ENCODE peak calls at places on chromosomes 16 and 17, in four cellular contexts. B is HCT116, S is H1, T is K562. L is an unnamed sample.

GRCh38 chr17:78748730-78749317 is 33.2 kb downstream of the CYTH1 start:
- DNase-seq in T (no peak), B (no peak), S (no peak), L (no peak)

GRCh38 chr16:55508941-55509920 is at the start of gene LPCAT2:
- DNase-seq in S (peak; percentile 98), T (peak; percentile 95), B (peak; percentile 71), L (peak; percentile 96)

GRCh38 chr16:68664297-68664696 is 19.2 kb downstream of the CDH3 start:
- DNase-seq in B (no peak), S (no peak), T (no peak), L (no peak)

GRCh38 chr17:5065227-5065744 is 13.0 kb upstream of the ZFP3 start:
- DNase-seq in B (no peak), S (no peak), T (no peak), L (no peak)

GRCh38 chr17:3888343-3889171 is 4.3 kb downstream of the CAMKK1 start:
- DNase-seq in B (peak; percentile 72), T (peak; percentile 82), S (peak; percentile 70), L (peak; percentile 87)

GRCh38 chr16:48292452-48292851 is 45.1 kb upstream of the ABCC11 start:
- DNase-seq in B (no peak), S (no peak), T (no peak), L (no peak)

GRCh38 chr17:72812823-72813222 is 279.7 kb downstream of the SLC39A11 start:
- DNase-seq in S (no peak), T (no peak), B (peak; percentile 51), L (no peak)

GRCh38 chr17:63704259-63704576 is 4.3 kb upstream of the LIMD2 start:
- DNase-seq in S (no peak), T (no peak), B (no peak), L (no peak)

GRCh38 chr17:76150712-76151622 is 9.9 kb upstream of the FOXJ1 start:
- DNase-seq in T (no peak), B (no peak), S (no peak), L (no peak)
- H3K27ac ChIP-seq in T (no peak overlapping the region), B (no peak overlapping the region), S (no peak overlapping the region), L (no peak overlapping the region)

GRCh38 chr16:30417447-30418349 is 10.3 kb downstream of the ZNF771 start:
- DNase-seq in T (peak; percentile 30), S (peak; percentile 86), B (peak; percentile 91), L (peak; percentile 97)
- H3K79me2 ChIP-seq in T (peaks cover 17% of the 10 kb centered on the region), S (no peaks in the 10 kb centered on the region), B (peaks cover 20% of the 10 kb centered on the region), L (no peaks in the 10 kb centered on the region)

DNA sequence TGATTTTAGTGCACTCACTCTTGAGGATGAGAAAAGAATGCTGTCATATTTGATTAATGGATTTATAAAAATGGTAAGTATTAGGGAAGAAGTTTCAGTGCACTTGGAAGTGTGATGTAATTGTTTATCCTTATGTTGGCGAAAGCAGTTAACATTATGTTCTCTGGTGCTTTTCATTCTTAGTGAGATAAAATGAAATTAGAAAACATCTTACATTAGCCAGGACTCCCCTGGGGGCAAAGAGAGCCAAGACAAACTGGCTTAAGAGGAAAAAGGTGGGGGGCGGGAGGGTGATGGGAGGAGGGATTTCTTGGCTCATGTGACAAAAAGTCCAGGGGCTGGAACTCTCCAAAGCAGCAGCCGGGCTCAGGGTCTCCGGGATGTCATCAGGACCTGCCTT is 73.2 kb downstream of the KNOP1 start:
- DNase-seq in S (no peak), T (no peak), B (no peak), L (no peak)
- TF ChIP-seq POLR2AphosphoS5 in S (no peak), T (no peak), B (no peak), L (no peak)

DNA sequence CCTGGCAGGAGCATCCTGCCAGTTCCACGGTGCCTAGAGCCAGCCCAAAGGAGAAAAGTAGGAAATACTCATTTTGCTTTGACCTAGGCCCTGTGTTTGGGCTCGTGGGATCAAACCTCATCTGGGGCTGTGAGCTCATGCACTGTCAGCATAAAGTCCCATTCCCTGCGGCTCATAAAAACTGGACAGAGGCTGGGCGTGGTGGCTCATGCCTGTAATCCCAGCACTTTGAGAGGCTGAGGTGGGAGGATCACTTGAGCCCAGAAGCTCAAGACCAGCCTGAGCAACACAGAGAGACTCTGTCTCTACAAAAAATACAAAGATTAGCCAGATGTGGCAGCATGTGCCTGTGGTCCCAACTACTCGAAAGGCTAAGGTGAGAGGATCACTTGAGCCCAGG is 17.9 kb downstream of the ATP6V0D1 start:
- DNase-seq in T (no peak), S (no peak), B (no peak), L (no peak)
- H3K27ac ChIP-seq in T (no peak overlapping the region), S (no peak overlapping the region), B (no peak overlapping the region), L (no peak overlapping the region)

GRCh38 chr17:81686614-81687013 is 2.8 kb downstream of the HGS start:
- DNase-seq in B (no peak), S (no peak), T (no peak), L (no peak)
- H3K79me2 ChIP-seq in B (peaks cover 88% of the 10 kb centered on the region), S (peaks cover 37% of the 10 kb centered on the region), T (peaks cover 54% of the 10 kb centered on the region), L (peaks cover 38% of the 10 kb centered on the region)

DNA sequence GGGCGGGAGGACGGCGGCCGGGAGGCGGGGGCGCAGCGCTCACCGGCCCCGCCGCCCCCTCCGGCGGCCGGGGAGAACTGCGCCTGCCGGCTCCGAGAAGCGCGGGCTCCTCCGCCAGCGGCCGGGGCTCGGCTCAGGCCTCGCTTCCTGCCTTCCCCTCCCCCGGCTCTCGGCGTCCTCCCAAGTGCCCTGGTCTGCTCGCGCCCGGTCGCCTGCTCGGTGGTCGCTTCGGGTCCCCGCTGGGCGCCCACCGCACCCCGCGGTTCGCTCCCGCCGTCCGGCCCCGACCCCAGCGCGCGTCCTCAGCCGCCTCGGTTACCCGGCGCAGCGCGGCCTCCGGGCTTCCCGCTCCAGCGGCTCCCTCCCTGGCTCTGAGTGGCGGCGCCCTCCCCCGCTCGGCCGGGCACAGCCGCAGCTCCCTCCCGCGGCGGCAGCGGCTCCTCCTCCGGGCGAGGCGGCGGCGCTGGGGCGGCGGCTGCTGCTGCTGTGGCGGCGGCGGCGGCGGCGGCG is 294 bp downstream of the UBTF start:
- DNase-seq in S (peak; percentile 75), B (no peak), T (peak; percentile 76), L (peak; percentile 80)
- TF ChIP-seq POLR2AphosphoS5 in S (no peak), B (no peak), T (no peak), L (no peak)

GRCh38 chr17:75512946-75513666 is 2.2 kb downstream of the CASKIN2 start:
- DNase-seq in T (no peak), S (no peak), B (no peak), L (no peak)
- H3K27ac ChIP-seq in T (no peak overlapping the region), S (no peak overlapping the region), B (no peak overlapping the region), L (no peak overlapping the region)

GRCh38 chr16:87466975-87467501 is 25.8 kb downstream of the ZCCHC14 start:
- DNase-seq in T (no peak), S (no peak), B (no peak), L (no peak)

GRCh38 chr16:87464691-87465300 is 28.0 kb downstream of the ZCCHC14 start:
- DNase-seq in T (peak; percentile 57), B (no peak), S (no peak), L (no peak)

GRCh38 chr16:87463722-87464690 is 28.8 kb downstream of the ZCCHC14 start:
- DNase-seq in B (no peak), S (no peak), T (no peak), L (no peak)

GRCh38 chr16:87468550-87468949 is 24.3 kb downstream of the ZCCHC14 start:
- DNase-seq in T (no peak), S (no peak), B (no peak), L (no peak)

DNA sequence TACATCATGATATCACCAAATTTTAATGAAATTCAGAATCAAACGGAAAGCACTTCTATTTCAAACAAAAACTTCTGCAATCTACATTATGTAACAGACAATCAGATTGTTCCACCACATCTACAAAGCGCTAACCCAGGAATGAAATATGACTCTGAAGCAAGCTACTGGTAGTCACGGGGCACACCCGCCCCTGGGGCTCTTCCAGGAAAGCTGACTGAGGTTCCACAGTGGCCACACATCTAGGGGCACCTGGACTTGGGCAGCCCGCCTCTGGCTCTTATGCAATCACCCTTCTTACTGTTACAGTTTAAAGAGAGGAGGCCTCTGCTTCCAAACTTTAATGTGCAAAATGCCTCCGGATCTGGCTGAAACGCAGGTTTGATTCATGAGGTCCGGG is 27.5 kb downstream of the ZCCHC14 start:
- DNase-seq in B (no peak), T (peak; percentile 39), S (no peak), L (no peak)
- H3K79me2 ChIP-seq in B (peaks cover 33% of the 10 kb centered on the region), T (peaks cover 10% of the 10 kb centered on the region), S (peaks cover 59% of the 10 kb centered on the region), L (peaks cover 82% of the 10 kb centered on the region)

GRCh38 chr16:19393226-19394074 is 24.2 kb upstream of the TMC5 start:
- DNase-seq in S (no peak), B (peak; percentile 89), T (no peak), L (no peak)

GRCh38 chr16:19392352-19392751 is 25.3 kb upstream of the TMC5 start:
- DNase-seq in S (no peak), B (no peak), T (no peak), L (no peak)

GRCh38 chr16:19400709-19401108 is 17.0 kb upstream of the TMC5 start:
- DNase-seq in B (no peak), T (no peak), S (peak; percentile 55), L (peak; percentile 48)

GRCh38 chr16:19396555-19397011 is 21.1 kb upstream of the TMC5 start:
- DNase-seq in S (no peak), T (no peak), B (no peak), L (no peak)
- TF ChIP-seq POLR2AphosphoS5 in S (no peak), T (no peak), B (no peak), L (no peak)

DNA sequence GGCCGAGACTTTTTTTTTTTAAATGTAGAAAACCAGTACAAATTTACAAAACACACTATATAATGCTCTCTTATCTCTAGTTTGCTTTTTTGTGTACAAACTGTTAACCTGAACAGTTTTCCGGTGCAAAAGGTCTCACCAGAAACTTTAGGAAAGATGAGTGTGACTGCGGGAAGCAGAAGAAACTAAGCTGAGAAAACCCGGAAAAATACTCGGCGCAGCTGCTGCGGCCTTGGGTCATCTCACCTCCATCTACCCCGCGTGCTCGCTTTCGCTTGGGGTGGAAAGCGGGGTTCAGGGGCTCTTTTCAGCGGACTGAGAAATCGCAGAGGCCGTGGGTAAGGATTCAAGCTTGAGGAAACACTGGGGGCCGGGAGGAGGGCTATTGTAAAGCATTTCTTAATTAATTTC is 1.8 kb downstream of the SALL1 start:
- DNase-seq in B (no peak), S (no peak), T (no peak), L (peak; percentile 36)
- H3K27ac ChIP-seq in B (no peak overlapping the region), S (no peak overlapping the region), T (no peak overlapping the region), L (no peak overlapping the region)